ENCODE peak calls at places on chromosomes 11 and 22, in eight cellular contexts. One of them, this sample, is unnamed.

GRCh38 chr11:13008625-13009475 is at the start of gene RASSF10:
- DNase-seq in substantia nigra: peak
- DNase-seq in thyroid gland: peak
- DNase-seq in cardiac muscle cell: peak
- DNase-seq in brain microvascular endothelial cell: no peak
- DNase-seq in left ventricle myocardium inferior: peak
- DNase-seq in right lobe of liver: peak
- DNase-seq in hepatocyte: peak
- DNase-seq in this sample: no peak

GRCh38 chr22:32728291-32728690 is 73.2 kb upstream of the TIMP3 start:
- DNase-seq in substantia nigra: no peak
- DNase-seq in thyroid gland: no peak
- DNase-seq in cardiac muscle cell: no peak
- DNase-seq in brain microvascular endothelial cell: no peak
- DNase-seq in left ventricle myocardium inferior: no peak
- DNase-seq in right lobe of liver: no peak
- DNase-seq in hepatocyte: no peak
- DNase-seq in this sample: no peak

GRCh38 chr11:79708319-79708928 is 267.6 kb upstream of the TENM4 start:
- DNase-seq in substantia nigra: no peak
- DNase-seq in thyroid gland: no peak
- DNase-seq in cardiac muscle cell: peak
- DNase-seq in brain microvascular endothelial cell: peak
- DNase-seq in left ventricle myocardium inferior: no peak
- DNase-seq in right lobe of liver: no peak
- DNase-seq in hepatocyte: peak
- DNase-seq in this sample: no peak

GRCh38 chr11:40328890-40329617 is 1130.4 kb downstream of the LRRC4C start:
- DNase-seq in substantia nigra: no peak
- DNase-seq in thyroid gland: peak
- DNase-seq in cardiac muscle cell: no peak
- DNase-seq in brain microvascular endothelial cell: peak
- DNase-seq in left ventricle myocardium inferior: peak
- DNase-seq in right lobe of liver: peak
- DNase-seq in hepatocyte: peak
- DNase-seq in this sample: no peak

GRCh38 chr11:3707176-3707575 is 36.0 kb upstream of the CHRNA10 start:
- DNase-seq in substantia nigra: no peak
- DNase-seq in thyroid gland: no peak
- DNase-seq in cardiac muscle cell: no peak
- DNase-seq in brain microvascular endothelial cell: no peak
- DNase-seq in left ventricle myocardium inferior: no peak
- DNase-seq in right lobe of liver: no peak
- DNase-seq in hepatocyte: no peak
- DNase-seq in this sample: no peak

GRCh38 chr11:69726019-69726418 is 22.2 kb upstream of the FGF19 start:
- DNase-seq in substantia nigra: no peak
- DNase-seq in thyroid gland: no peak
- DNase-seq in cardiac muscle cell: no peak
- DNase-seq in brain microvascular endothelial cell: no peak
- DNase-seq in left ventricle myocardium inferior: no peak
- DNase-seq in right lobe of liver: no peak
- DNase-seq in hepatocyte: no peak
- DNase-seq in this sample: no peak

GRCh38 chr22:38967451-38968450 is 10.3 kb downstream of the APOBEC3A start:
- DNase-seq in substantia nigra: no peak
- DNase-seq in thyroid gland: no peak
- DNase-seq in cardiac muscle cell: no peak
- DNase-seq in brain microvascular endothelial cell: no peak
- DNase-seq in left ventricle myocardium inferior: no peak
- DNase-seq in right lobe of liver: no peak
- DNase-seq in hepatocyte: no peak
- DNase-seq in this sample: no peak

GRCh38 chr11:21798216-21798615 is 394.7 kb upstream of the ANO5 start:
- DNase-seq in substantia nigra: no peak
- DNase-seq in thyroid gland: no peak
- DNase-seq in cardiac muscle cell: no peak
- DNase-seq in brain microvascular endothelial cell: no peak
- DNase-seq in left ventricle myocardium inferior: no peak
- DNase-seq in right lobe of liver: no peak
- DNase-seq in hepatocyte: no peak
- DNase-seq in this sample: no peak

GRCh38 chr11:70885721-70886305 is 366.6 kb downstream of the SHANK2 start:
- DNase-seq in substantia nigra: no peak
- DNase-seq in thyroid gland: no peak
- DNase-seq in cardiac muscle cell: no peak
- DNase-seq in brain microvascular endothelial cell: peak
- DNase-seq in left ventricle myocardium inferior: no peak
- DNase-seq in right lobe of liver: no peak
- DNase-seq in hepatocyte: no peak
- DNase-seq in this sample: no peak

GRCh38 chr22:19179472-19180048 is 1.0 kb upstream of the SLC25A1 start:
- DNase-seq in substantia nigra: peak
- DNase-seq in thyroid gland: peak
- DNase-seq in cardiac muscle cell: peak
- DNase-seq in brain microvascular endothelial cell: peak
- DNase-seq in left ventricle myocardium inferior: peak
- DNase-seq in right lobe of liver: peak
- DNase-seq in hepatocyte: peak
- DNase-seq in this sample: peak

GRCh38 chr11:45110562-45110961 is 35.9 kb upstream of the PRDM11 start:
- DNase-seq in substantia nigra: no peak
- DNase-seq in thyroid gland: peak
- DNase-seq in cardiac muscle cell: peak
- DNase-seq in brain microvascular endothelial cell: peak
- DNase-seq in left ventricle myocardium inferior: no peak
- DNase-seq in right lobe of liver: no peak
- DNase-seq in hepatocyte: peak
- DNase-seq in this sample: peak

GRCh38 chr11:2427721-2428321 is 16.5 kb downstream of the TRPM5 start:
- DNase-seq in substantia nigra: no peak
- DNase-seq in thyroid gland: no peak
- DNase-seq in cardiac muscle cell: no peak
- DNase-seq in brain microvascular endothelial cell: no peak
- DNase-seq in left ventricle myocardium inferior: no peak
- DNase-seq in right lobe of liver: no peak
- DNase-seq in hepatocyte: no peak
- DNase-seq in this sample: no peak

GRCh38 chr11:71364176-71364671 is 84.0 kb downstream of the DHCR7 start:
- DNase-seq in substantia nigra: no peak
- DNase-seq in thyroid gland: peak
- DNase-seq in cardiac muscle cell: no peak
- DNase-seq in brain microvascular endothelial cell: no peak
- DNase-seq in left ventricle myocardium inferior: no peak
- DNase-seq in right lobe of liver: no peak
- DNase-seq in hepatocyte: no peak
- DNase-seq in this sample: no peak

GRCh38 chr11:62141111-62142042 is 17.6 kb downstream of the INCENP start:
- DNase-seq in substantia nigra: no peak
- DNase-seq in thyroid gland: no peak
- DNase-seq in cardiac muscle cell: peak
- DNase-seq in brain microvascular endothelial cell: no peak
- DNase-seq in left ventricle myocardium inferior: no peak
- DNase-seq in right lobe of liver: no peak
- DNase-seq in hepatocyte: no peak
- DNase-seq in this sample: no peak

GRCh38 chr22:25030636-25031035 is 78.1 kb downstream of the KIAA1671 start:
- DNase-seq in substantia nigra: no peak
- DNase-seq in thyroid gland: peak
- DNase-seq in cardiac muscle cell: no peak
- DNase-seq in brain microvascular endothelial cell: no peak
- DNase-seq in left ventricle myocardium inferior: peak
- DNase-seq in right lobe of liver: peak
- DNase-seq in hepatocyte: no peak
- DNase-seq in this sample: no peak

GRCh38 chr11:104301776-104302175 is 137.8 kb upstream of the PDGFD start:
- DNase-seq in substantia nigra: no peak
- DNase-seq in thyroid gland: no peak
- DNase-seq in cardiac muscle cell: no peak
- DNase-seq in brain microvascular endothelial cell: no peak
- DNase-seq in left ventricle myocardium inferior: no peak
- DNase-seq in right lobe of liver: no peak
- DNase-seq in hepatocyte: no peak
- DNase-seq in this sample: no peak

GRCh38 chr11:129852125-129852740 is 36.6 kb downstream of the TMEM45B start:
- DNase-seq in substantia nigra: no peak
- DNase-seq in thyroid gland: peak
- DNase-seq in cardiac muscle cell: no peak
- DNase-seq in brain microvascular endothelial cell: no peak
- DNase-seq in left ventricle myocardium inferior: no peak
- DNase-seq in right lobe of liver: no peak
- DNase-seq in hepatocyte: no peak
- DNase-seq in this sample: no peak

GRCh38 chr11:16771350-16772140 is 33.1 kb downstream of the C11orf58 start:
- DNase-seq in substantia nigra: no peak
- DNase-seq in thyroid gland: no peak
- DNase-seq in cardiac muscle cell: no peak
- DNase-seq in brain microvascular endothelial cell: no peak
- DNase-seq in left ventricle myocardium inferior: no peak
- DNase-seq in right lobe of liver: no peak
- DNase-seq in hepatocyte: no peak
- DNase-seq in this sample: no peak

GRCh38 chr11:117625237-117625636 is 171.8 kb downstream of the DSCAML1 start:
- DNase-seq in substantia nigra: no peak
- DNase-seq in thyroid gland: no peak
- DNase-seq in cardiac muscle cell: no peak
- DNase-seq in brain microvascular endothelial cell: no peak
- DNase-seq in left ventricle myocardium inferior: no peak
- DNase-seq in right lobe of liver: no peak
- DNase-seq in hepatocyte: peak
- DNase-seq in this sample: no peak

GRCh38 chr11:107951105-107951504 is 22.9 kb downstream of the RAB39A start:
- DNase-seq in substantia nigra: no peak
- DNase-seq in thyroid gland: no peak
- DNase-seq in cardiac muscle cell: no peak
- DNase-seq in brain microvascular endothelial cell: no peak
- DNase-seq in left ventricle myocardium inferior: no peak
- DNase-seq in right lobe of liver: no peak
- DNase-seq in hepatocyte: no peak
- DNase-seq in this sample: no peak

GRCh38 chr11:2886191-2886894 is 768 bp upstream of the CDKN1C start:
- DNase-seq in substantia nigra: no peak
- DNase-seq in thyroid gland: peak
- DNase-seq in cardiac muscle cell: peak
- DNase-seq in brain microvascular endothelial cell: no peak
- DNase-seq in left ventricle myocardium inferior: peak
- DNase-seq in right lobe of liver: peak
- DNase-seq in hepatocyte: peak
- DNase-seq in this sample: no peak

GRCh38 chr11:60344146-60344545 is 17.1 kb downstream of the MS4A6E start:
- DNase-seq in substantia nigra: no peak
- DNase-seq in thyroid gland: no peak
- DNase-seq in cardiac muscle cell: no peak
- DNase-seq in brain microvascular endothelial cell: no peak
- DNase-seq in left ventricle myocardium inferior: no peak
- DNase-seq in right lobe of liver: no peak
- DNase-seq in hepatocyte: no peak
- DNase-seq in this sample: no peak

GRCh38 chr11:119089319-119089718 is 4.6 kb downstream of the HMBS start:
- DNase-seq in substantia nigra: no peak
- DNase-seq in thyroid gland: no peak
- DNase-seq in cardiac muscle cell: no peak
- DNase-seq in brain microvascular endothelial cell: no peak
- DNase-seq in left ventricle myocardium inferior: no peak
- DNase-seq in right lobe of liver: no peak
- DNase-seq in hepatocyte: no peak
- DNase-seq in this sample: no peak

GRCh38 chr11:101188801-101189200 is 59.2 kb upstream of the PGR start:
- DNase-seq in substantia nigra: no peak
- DNase-seq in thyroid gland: no peak
- DNase-seq in cardiac muscle cell: no peak
- DNase-seq in brain microvascular endothelial cell: no peak
- DNase-seq in left ventricle myocardium inferior: no peak
- DNase-seq in right lobe of liver: no peak
- DNase-seq in hepatocyte: no peak
- DNase-seq in this sample: no peak
- H3K27ac ChIP-seq in substantia nigra: no peak
- H3K27ac ChIP-seq in thyroid gland: no peak
- H3K27ac ChIP-seq in cardiac muscle cell: no peak
- H3K27ac ChIP-seq in brain microvascular endothelial cell: no peak
- H3K27ac ChIP-seq in left ventricle myocardium inferior: no peak
- H3K27ac ChIP-seq in right lobe of liver: no peak
- H3K27ac ChIP-seq in hepatocyte: no peak
- H3K27ac ChIP-seq in this sample: no peak

DNA sequence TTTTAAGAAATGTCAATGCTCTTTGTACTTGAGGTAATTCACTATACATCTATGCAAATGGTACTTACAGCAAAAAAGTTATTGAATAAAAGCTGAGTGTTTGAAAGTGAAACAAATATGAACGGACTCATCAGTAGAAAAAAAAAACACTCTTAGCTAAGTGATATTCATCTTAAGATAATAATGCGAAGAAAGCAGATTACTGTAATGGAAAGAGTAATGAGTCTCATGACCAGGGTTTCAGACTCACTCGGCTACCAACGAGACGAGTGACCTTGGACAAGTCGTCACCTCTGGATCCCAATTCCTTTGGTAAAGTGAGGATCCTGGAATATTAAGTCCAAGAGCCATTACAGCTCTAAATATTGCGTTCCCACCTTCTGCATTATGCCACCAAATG is 57.0 kb downstream of the PACSIN2 start:
- DNase-seq in substantia nigra: no peak
- DNase-seq in thyroid gland: no peak
- DNase-seq in cardiac muscle cell: no peak
- DNase-seq in brain microvascular endothelial cell: no peak
- DNase-seq in left ventricle myocardium inferior: no peak
- DNase-seq in right lobe of liver: no peak
- DNase-seq in hepatocyte: no peak
- DNase-seq in this sample: no peak
- H3K27ac ChIP-seq in substantia nigra: no peak
- H3K27ac ChIP-seq in thyroid gland: peak
- H3K27ac ChIP-seq in cardiac muscle cell: no peak
- H3K27ac ChIP-seq in brain microvascular endothelial cell: peak
- H3K27ac ChIP-seq in left ventricle myocardium inferior: peak
- H3K27ac ChIP-seq in right lobe of liver: no peak
- H3K27ac ChIP-seq in hepatocyte: peak
- H3K27ac ChIP-seq in this sample: no peak

DNA sequence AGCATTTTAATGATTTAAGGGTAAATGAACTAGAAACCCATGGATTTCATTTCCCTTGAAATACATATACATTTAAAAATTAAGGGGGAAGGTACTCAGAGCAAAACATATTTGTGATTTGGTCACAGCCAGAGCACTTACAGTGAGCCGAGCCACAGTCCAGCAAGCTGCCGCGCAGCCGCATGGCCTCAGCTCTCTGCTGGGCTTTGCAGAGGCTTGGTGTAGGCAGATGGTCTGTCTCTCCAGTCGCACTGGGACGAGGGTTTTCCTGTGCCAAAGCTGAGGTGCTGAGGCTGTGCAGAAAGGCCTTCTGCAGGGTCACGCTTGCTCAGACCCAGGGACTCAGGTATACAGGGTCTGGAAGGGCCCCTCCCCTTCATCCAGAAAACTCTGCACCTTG is 367.3 kb downstream of the OPCML start:
- DNase-seq in substantia nigra: no peak
- DNase-seq in thyroid gland: no peak
- DNase-seq in cardiac muscle cell: no peak
- DNase-seq in brain microvascular endothelial cell: no peak
- DNase-seq in left ventricle myocardium inferior: no peak
- DNase-seq in right lobe of liver: no peak
- DNase-seq in hepatocyte: no peak
- DNase-seq in this sample: no peak
- H3K27ac ChIP-seq in substantia nigra: no peak
- H3K27ac ChIP-seq in thyroid gland: no peak
- H3K27ac ChIP-seq in cardiac muscle cell: no peak
- H3K27ac ChIP-seq in brain microvascular endothelial cell: no peak
- H3K27ac ChIP-seq in left ventricle myocardium inferior: no peak
- H3K27ac ChIP-seq in right lobe of liver: no peak
- H3K27ac ChIP-seq in hepatocyte: no peak
- H3K27ac ChIP-seq in this sample: no peak

GRCh38 chr11:111382451-111382850 is 3.4 kb upstream of the POU2AF1 start:
- DNase-seq in substantia nigra: no peak
- DNase-seq in thyroid gland: no peak
- DNase-seq in cardiac muscle cell: no peak
- DNase-seq in brain microvascular endothelial cell: no peak
- DNase-seq in left ventricle myocardium inferior: no peak
- DNase-seq in right lobe of liver: no peak
- DNase-seq in hepatocyte: no peak
- DNase-seq in this sample: no peak
- H3K27ac ChIP-seq in substantia nigra: no peak
- H3K27ac ChIP-seq in thyroid gland: no peak
- H3K27ac ChIP-seq in cardiac muscle cell: no peak
- H3K27ac ChIP-seq in brain microvascular endothelial cell: no peak
- H3K27ac ChIP-seq in left ventricle myocardium inferior: no peak
- H3K27ac ChIP-seq in right lobe of liver: no peak
- H3K27ac ChIP-seq in hepatocyte: no peak
- H3K27ac ChIP-seq in this sample: no peak

This sample was measured in CD8-positive, alpha-beta T cell.